ENCODE peak calls at places on chromosome 17, in nine cellular contexts. O is transverse colon; C is AG10803; V is stimulated activated CD4-positive, alpha-beta T cell treated with anti-CD3 and anti-CD28 coated beads, Interleukin-12 subunit alpha, Interleukin-12 subunit beta, amount 100 ng/mL, for 48 hours; X is IMR-90; G is mucosa of gallbladder; F is astrocyte of the spinal cord; D is NCI-H1436; Q is effector memory CD4-positive, alpha-beta T cell. T is an unnamed sample.

GRCh38 chr17:7260601-7261376 is 1.5 kb downstream of the CLDN7 start:
- DNase-seq in O (peak), C (no peak), V (no peak), X (no peak), G (no peak), F (no peak), D (no peak), Q (no peak), T (no peak)

GRCh38 chr17:40485851-40486512 is 15.4 kb downstream of the TNS4 start:
- DNase-seq in O (no peak), C (peak), V (peak), X (peak), G (peak), F (peak), D (no peak), Q (peak), T (no peak)

GRCh38 chr17:28290703-28291102 is 28.3 kb upstream of the TMEM97 start:
- DNase-seq in O (no peak), C (peak), V (no peak), X (no peak), G (no peak), F (no peak), D (no peak), Q (no peak), T (no peak)

GRCh38 chr17:2736956-2737355 is 12.5 kb downstream of the CCDC92B start:
- DNase-seq in O (no peak), C (no peak), V (no peak), X (no peak), G (no peak), F (no peak), D (no peak), Q (no peak), T (no peak)

GRCh38 chr17:22304667-22305303 is 612.5 kb downstream of the KCNJ18 start:
- DNase-seq in O (no peak), C (no peak), V (no peak), X (no peak), G (no peak), F (no peak), D (no peak), Q (no peak), T (no peak)

GRCh38 chr17:56653877-56654276 is 60.4 kb downstream of the NOG start:
- DNase-seq in O (no peak), C (peak), V (peak), X (peak), G (no peak), F (peak), D (no peak), Q (peak), T (peak)

GRCh38 chr17:45276031-45276430 is 14.1 kb upstream of the SPATA32 start:
- DNase-seq in O (no peak), C (peak), V (no peak), X (peak), G (no peak), F (peak), D (no peak), Q (no peak), T (no peak)

GRCh38 chr17:48174833-48175232 is 67.3 kb downstream of the SNX11 start:
- DNase-seq in O (no peak), C (no peak), V (no peak), X (no peak), G (no peak), F (no peak), D (no peak), Q (no peak), T (no peak)

GRCh38 chr17:1390422-1391367 is 9.3 kb downstream of the YWHAE start:
- DNase-seq in O (no peak), C (no peak), V (no peak), X (peak), G (no peak), F (no peak), D (no peak), Q (no peak), T (no peak)

GRCh38 chr17:16463341-16464000 is 28.5 kb downstream of the LRRC75A start:
- DNase-seq in O (peak), C (peak), V (no peak), X (peak), G (peak), F (no peak), D (no peak), Q (no peak), T (no peak)

GRCh38 chr17:77118251-77118928 is 22.4 kb upstream of the SEC14L1 start:
- DNase-seq in O (no peak), C (no peak), V (no peak), X (no peak), G (no peak), F (no peak), D (no peak), Q (no peak), T (no peak)